ENCODE peak calls at places on chromosomes 7 and 10, in six cellular contexts. One of them, this sample, is unnamed.

GRCh38 chr10:20492447-20492846 is 404.7 kb downstream of the NEBL start:
- DNase-seq in neuronal stem cell: no peak
- DNase-seq in left cardiac atrium: no peak
- DNase-seq in stimulated activated CD4-positive, alpha-beta T cell treated with anti-CD3 and anti-CD28 coated beads, Interleukin-2, amount 100 ng/mL, for 24 hours: no peak
- DNase-seq in fibroblast of mammary gland: peak
- DNase-seq in natural killer cell treated with Interleukin-12 subunit alpha and Interleukin-12 subunit beta and Interleukin-15 and Interleukin-18, amount 100 ng/mL, for 72 hours: no peak
- DNase-seq in this sample: no peak

GRCh38 chr7:82729172-82730030 is 285.8 kb upstream of the CACNA2D1 start:
- DNase-seq in neuronal stem cell: peak
- DNase-seq in left cardiac atrium: no peak
- DNase-seq in stimulated activated CD4-positive, alpha-beta T cell treated with anti-CD3 and anti-CD28 coated beads, Interleukin-2, amount 100 ng/mL, for 24 hours: no peak
- DNase-seq in fibroblast of mammary gland: peak
- DNase-seq in natural killer cell treated with Interleukin-12 subunit alpha and Interleukin-12 subunit beta and Interleukin-15 and Interleukin-18, amount 100 ng/mL, for 72 hours: no peak
- DNase-seq in this sample: no peak

GRCh38 chr10:24463683-24464426 is 254.9 kb downstream of the KIAA1217 start:
- DNase-seq in neuronal stem cell: no peak
- DNase-seq in left cardiac atrium: no peak
- DNase-seq in stimulated activated CD4-positive, alpha-beta T cell treated with anti-CD3 and anti-CD28 coated beads, Interleukin-2, amount 100 ng/mL, for 24 hours: peak
- DNase-seq in fibroblast of mammary gland: peak
- DNase-seq in natural killer cell treated with Interleukin-12 subunit alpha and Interleukin-12 subunit beta and Interleukin-15 and Interleukin-18, amount 100 ng/mL, for 72 hours: no peak
- DNase-seq in this sample: no peak

GRCh38 chr10:11042375-11042774 is 24.7 kb downstream of the CELF2 start:
- DNase-seq in neuronal stem cell: no peak
- DNase-seq in left cardiac atrium: no peak
- DNase-seq in stimulated activated CD4-positive, alpha-beta T cell treated with anti-CD3 and anti-CD28 coated beads, Interleukin-2, amount 100 ng/mL, for 24 hours: no peak
- DNase-seq in fibroblast of mammary gland: peak
- DNase-seq in natural killer cell treated with Interleukin-12 subunit alpha and Interleukin-12 subunit beta and Interleukin-15 and Interleukin-18, amount 100 ng/mL, for 72 hours: no peak
- DNase-seq in this sample: no peak

GRCh38 chr10:16957038-16957437 is 139.8 kb upstream of the RSU1 start:
- DNase-seq in neuronal stem cell: no peak
- DNase-seq in left cardiac atrium: no peak
- DNase-seq in stimulated activated CD4-positive, alpha-beta T cell treated with anti-CD3 and anti-CD28 coated beads, Interleukin-2, amount 100 ng/mL, for 24 hours: no peak
- DNase-seq in fibroblast of mammary gland: no peak
- DNase-seq in natural killer cell treated with Interleukin-12 subunit alpha and Interleukin-12 subunit beta and Interleukin-15 and Interleukin-18, amount 100 ng/mL, for 72 hours: no peak
- DNase-seq in this sample: no peak

GRCh38 chr7:44398506-44398905 is 73.1 kb upstream of the CAMK2B start:
- DNase-seq in neuronal stem cell: no peak
- DNase-seq in left cardiac atrium: peak
- DNase-seq in stimulated activated CD4-positive, alpha-beta T cell treated with anti-CD3 and anti-CD28 coated beads, Interleukin-2, amount 100 ng/mL, for 24 hours: no peak
- DNase-seq in fibroblast of mammary gland: no peak
- DNase-seq in natural killer cell treated with Interleukin-12 subunit alpha and Interleukin-12 subunit beta and Interleukin-15 and Interleukin-18, amount 100 ng/mL, for 72 hours: no peak
- DNase-seq in this sample: no peak

GRCh38 chr10:3763035-3763456 is 22.0 kb downstream of the KLF6 start:
- DNase-seq in neuronal stem cell: no peak
- DNase-seq in left cardiac atrium: no peak
- DNase-seq in stimulated activated CD4-positive, alpha-beta T cell treated with anti-CD3 and anti-CD28 coated beads, Interleukin-2, amount 100 ng/mL, for 24 hours: no peak
- DNase-seq in fibroblast of mammary gland: peak
- DNase-seq in natural killer cell treated with Interleukin-12 subunit alpha and Interleukin-12 subunit beta and Interleukin-15 and Interleukin-18, amount 100 ng/mL, for 72 hours: no peak
- DNase-seq in this sample: no peak

GRCh38 chr10:121832647-121833046 is 95.2 kb downstream of the ATE1 start:
- DNase-seq in neuronal stem cell: no peak
- DNase-seq in left cardiac atrium: no peak
- DNase-seq in stimulated activated CD4-positive, alpha-beta T cell treated with anti-CD3 and anti-CD28 coated beads, Interleukin-2, amount 100 ng/mL, for 24 hours: no peak
- DNase-seq in fibroblast of mammary gland: no peak
- DNase-seq in natural killer cell treated with Interleukin-12 subunit alpha and Interleukin-12 subunit beta and Interleukin-15 and Interleukin-18, amount 100 ng/mL, for 72 hours: no peak
- DNase-seq in this sample: no peak

GRCh38 chr10:62733654-62734293 is 70.7 kb upstream of the ADO start:
- DNase-seq in neuronal stem cell: no peak
- DNase-seq in left cardiac atrium: no peak
- DNase-seq in stimulated activated CD4-positive, alpha-beta T cell treated with anti-CD3 and anti-CD28 coated beads, Interleukin-2, amount 100 ng/mL, for 24 hours: no peak
- DNase-seq in fibroblast of mammary gland: no peak
- DNase-seq in natural killer cell treated with Interleukin-12 subunit alpha and Interleukin-12 subunit beta and Interleukin-15 and Interleukin-18, amount 100 ng/mL, for 72 hours: peak
- DNase-seq in this sample: peak

GRCh38 chr7:129825005-129825553 is 127.7 kb downstream of the UBE2H start:
- DNase-seq in neuronal stem cell: peak
- DNase-seq in left cardiac atrium: peak
- DNase-seq in stimulated activated CD4-positive, alpha-beta T cell treated with anti-CD3 and anti-CD28 coated beads, Interleukin-2, amount 100 ng/mL, for 24 hours: peak
- DNase-seq in fibroblast of mammary gland: no peak
- DNase-seq in natural killer cell treated with Interleukin-12 subunit alpha and Interleukin-12 subunit beta and Interleukin-15 and Interleukin-18, amount 100 ng/mL, for 72 hours: peak
- DNase-seq in this sample: peak

GRCh38 chr7:25632616-25633015 is 404.3 kb upstream of the NPVF start:
- DNase-seq in neuronal stem cell: no peak
- DNase-seq in left cardiac atrium: no peak
- DNase-seq in stimulated activated CD4-positive, alpha-beta T cell treated with anti-CD3 and anti-CD28 coated beads, Interleukin-2, amount 100 ng/mL, for 24 hours: no peak
- DNase-seq in fibroblast of mammary gland: no peak
- DNase-seq in natural killer cell treated with Interleukin-12 subunit alpha and Interleukin-12 subunit beta and Interleukin-15 and Interleukin-18, amount 100 ng/mL, for 72 hours: no peak
- DNase-seq in this sample: no peak

GRCh38 chr10:126058104-126058503 is 161.7 kb downstream of the FANK1 start:
- DNase-seq in neuronal stem cell: no peak
- DNase-seq in left cardiac atrium: no peak
- DNase-seq in stimulated activated CD4-positive, alpha-beta T cell treated with anti-CD3 and anti-CD28 coated beads, Interleukin-2, amount 100 ng/mL, for 24 hours: no peak
- DNase-seq in fibroblast of mammary gland: no peak
- DNase-seq in natural killer cell treated with Interleukin-12 subunit alpha and Interleukin-12 subunit beta and Interleukin-15 and Interleukin-18, amount 100 ng/mL, for 72 hours: no peak
- DNase-seq in this sample: no peak

GRCh38 chr7:2495402-2496309 is 19.5 kb upstream of the GRIFIN start:
- DNase-seq in neuronal stem cell: peak
- DNase-seq in left cardiac atrium: no peak
- DNase-seq in stimulated activated CD4-positive, alpha-beta T cell treated with anti-CD3 and anti-CD28 coated beads, Interleukin-2, amount 100 ng/mL, for 24 hours: no peak
- DNase-seq in fibroblast of mammary gland: no peak
- DNase-seq in natural killer cell treated with Interleukin-12 subunit alpha and Interleukin-12 subunit beta and Interleukin-15 and Interleukin-18, amount 100 ng/mL, for 72 hours: no peak
- DNase-seq in this sample: no peak

GRCh38 chr7:22356010-22356854 is 722 bp downstream of the RAPGEF5 start:
- DNase-seq in neuronal stem cell: no peak
- DNase-seq in left cardiac atrium: no peak
- DNase-seq in stimulated activated CD4-positive, alpha-beta T cell treated with anti-CD3 and anti-CD28 coated beads, Interleukin-2, amount 100 ng/mL, for 24 hours: no peak
- DNase-seq in fibroblast of mammary gland: no peak
- DNase-seq in natural killer cell treated with Interleukin-12 subunit alpha and Interleukin-12 subunit beta and Interleukin-15 and Interleukin-18, amount 100 ng/mL, for 72 hours: no peak
- DNase-seq in this sample: no peak

GRCh38 chr7:16416289-16417282 is 4.8 kb downstream of the CRPPA start:
- DNase-seq in neuronal stem cell: no peak
- DNase-seq in left cardiac atrium: no peak
- DNase-seq in stimulated activated CD4-positive, alpha-beta T cell treated with anti-CD3 and anti-CD28 coated beads, Interleukin-2, amount 100 ng/mL, for 24 hours: no peak
- DNase-seq in fibroblast of mammary gland: peak
- DNase-seq in natural killer cell treated with Interleukin-12 subunit alpha and Interleukin-12 subunit beta and Interleukin-15 and Interleukin-18, amount 100 ng/mL, for 72 hours: no peak
- DNase-seq in this sample: no peak

GRCh38 chr10:62005281-62005680 is 103.8 kb downstream of the ARID5B start:
- DNase-seq in neuronal stem cell: no peak
- DNase-seq in left cardiac atrium: no peak
- DNase-seq in stimulated activated CD4-positive, alpha-beta T cell treated with anti-CD3 and anti-CD28 coated beads, Interleukin-2, amount 100 ng/mL, for 24 hours: no peak
- DNase-seq in fibroblast of mammary gland: peak
- DNase-seq in natural killer cell treated with Interleukin-12 subunit alpha and Interleukin-12 subunit beta and Interleukin-15 and Interleukin-18, amount 100 ng/mL, for 72 hours: no peak
- DNase-seq in this sample: no peak

GRCh38 chr10:5502903-5503835 is 3.8 kb upstream of the CALML5 start:
- DNase-seq in neuronal stem cell: no peak
- DNase-seq in left cardiac atrium: no peak
- DNase-seq in stimulated activated CD4-positive, alpha-beta T cell treated with anti-CD3 and anti-CD28 coated beads, Interleukin-2, amount 100 ng/mL, for 24 hours: no peak
- DNase-seq in fibroblast of mammary gland: no peak
- DNase-seq in natural killer cell treated with Interleukin-12 subunit alpha and Interleukin-12 subunit beta and Interleukin-15 and Interleukin-18, amount 100 ng/mL, for 72 hours: peak
- DNase-seq in this sample: no peak

GRCh38 chr7:102412548-102412947 is 16.4 kb downstream of the PRKRIP1 start:
- DNase-seq in neuronal stem cell: no peak
- DNase-seq in left cardiac atrium: peak
- DNase-seq in stimulated activated CD4-positive, alpha-beta T cell treated with anti-CD3 and anti-CD28 coated beads, Interleukin-2, amount 100 ng/mL, for 24 hours: peak
- DNase-seq in fibroblast of mammary gland: peak
- DNase-seq in natural killer cell treated with Interleukin-12 subunit alpha and Interleukin-12 subunit beta and Interleukin-15 and Interleukin-18, amount 100 ng/mL, for 72 hours: no peak
- DNase-seq in this sample: peak

GRCh38 chr10:112435013-112435619 is 11.6 kb downstream of the ZDHHC6 start:
- DNase-seq in neuronal stem cell: no peak
- DNase-seq in left cardiac atrium: no peak
- DNase-seq in stimulated activated CD4-positive, alpha-beta T cell treated with anti-CD3 and anti-CD28 coated beads, Interleukin-2, amount 100 ng/mL, for 24 hours: no peak
- DNase-seq in fibroblast of mammary gland: peak
- DNase-seq in natural killer cell treated with Interleukin-12 subunit alpha and Interleukin-12 subunit beta and Interleukin-15 and Interleukin-18, amount 100 ng/mL, for 72 hours: no peak
- DNase-seq in this sample: peak

GRCh38 chr10:13920031-13920430 is 333.3 kb downstream of the PRPF18 start:
- DNase-seq in neuronal stem cell: no peak
- DNase-seq in left cardiac atrium: no peak
- DNase-seq in stimulated activated CD4-positive, alpha-beta T cell treated with anti-CD3 and anti-CD28 coated beads, Interleukin-2, amount 100 ng/mL, for 24 hours: no peak
- DNase-seq in fibroblast of mammary gland: peak
- DNase-seq in natural killer cell treated with Interleukin-12 subunit alpha and Interleukin-12 subunit beta and Interleukin-15 and Interleukin-18, amount 100 ng/mL, for 72 hours: no peak
- DNase-seq in this sample: no peak

GRCh38 chr10:75779276-75779675 is 347.9 kb downstream of the LRMDA start:
- DNase-seq in neuronal stem cell: no peak
- DNase-seq in left cardiac atrium: no peak
- DNase-seq in stimulated activated CD4-positive, alpha-beta T cell treated with anti-CD3 and anti-CD28 coated beads, Interleukin-2, amount 100 ng/mL, for 24 hours: no peak
- DNase-seq in fibroblast of mammary gland: no peak
- DNase-seq in natural killer cell treated with Interleukin-12 subunit alpha and Interleukin-12 subunit beta and Interleukin-15 and Interleukin-18, amount 100 ng/mL, for 72 hours: no peak
- DNase-seq in this sample: no peak

GRCh38 chr7:14191686-14192098 is 202.2 kb upstream of the ETV1 start:
- DNase-seq in neuronal stem cell: no peak
- DNase-seq in left cardiac atrium: no peak
- DNase-seq in stimulated activated CD4-positive, alpha-beta T cell treated with anti-CD3 and anti-CD28 coated beads, Interleukin-2, amount 100 ng/mL, for 24 hours: no peak
- DNase-seq in fibroblast of mammary gland: peak
- DNase-seq in natural killer cell treated with Interleukin-12 subunit alpha and Interleukin-12 subunit beta and Interleukin-15 and Interleukin-18, amount 100 ng/mL, for 72 hours: no peak
- DNase-seq in this sample: no peak

This sample was measured in T-helper 2 cell.